ENCODE peak calls at places on chromosomes 16 and 17, in four cellular contexts. R, D, O and M are unnamed samples.

GRCh38 chr17:45282683-45283644 is 21.1 kb upstream of the SPATA32 start:
- DNase-seq in O (no peak), D (no peak), R (no peak), M (no peak)

GRCh38 chr17:29640413-29640812 is 17.7 kb upstream of the CORO6 start:
- DNase-seq in O (peak), R (no peak), D (no peak), M (no peak)

GRCh38 chr16:20803192-20803560 is 3.1 kb downstream of the ERI2 start:
- DNase-seq in R (no peak), D (no peak), O (no peak), M (no peak)

GRCh38 chr17:76237859-76238313 is 2.4 kb downstream of the RNF157 start:
- DNase-seq in D (no peak), O (no peak), R (no peak), M (no peak)

GRCh38 chr16:9119795-9120194 is 28.4 kb downstream of the HAPSTR1 start:
- DNase-seq in O (peak), D (no peak), R (no peak), M (no peak)

GRCh38 chr16:57871457-57871856 is 69.2 kb upstream of the KIFC3 start:
- DNase-seq in D (no peak), R (no peak), O (no peak), M (no peak)

GRCh38 chr16:30068750-30069574 is 3.4 kb downstream of the ALDOA start:
- DNase-seq in O (no peak), D (peak), R (no peak), M (no peak)

GRCh38 chr17:17044846-17045561 is 2.7 kb downstream of the MPRIP start:
- DNase-seq in O (peak), R (peak), D (peak), M (no peak)

GRCh38 chr17:83196973-83197880 is 117.8 kb downstream of the METRNL start:
- DNase-seq in R (no peak), D (peak), O (no peak), M (no peak)

GRCh38 chr16:88710556-88710955 is 4.3 kb downstream of the CTU2 start:
- DNase-seq in D (no peak), O (no peak), R (no peak), M (no peak)

GRCh38 chr16:89093602-89094251 is at the start of gene ACSF3:
- DNase-seq in R (no peak), D (peak), O (peak), M (no peak)

GRCh38 chr17:61396586-61397085 is 3.0 kb upstream of the TBX2 start:
- DNase-seq in D (no peak), R (no peak), O (no peak), M (no peak)

GRCh38 chr17:83053779-83054451 is 25.5 kb upstream of the METRNL start:
- DNase-seq in D (no peak), O (no peak), R (no peak), M (no peak)

GRCh38 chr17:78781339-78782304 is at the start of gene CYTH1:
- DNase-seq in R (peak), D (peak), O (no peak), M (no peak)

GRCh38 chr17:61321344-61321743 is 78.3 kb upstream of the TBX2 start:
- DNase-seq in R (no peak), D (no peak), O (no peak), M (no peak)

GRCh38 chr16:90046122-90046970 is 27.1 kb upstream of the DBNDD1 start:
- DNase-seq in R (peak), D (peak), O (no peak), M (no peak)

GRCh38 chr16:12661656-12662172 is 142.0 kb downstream of the CPPED1 start:
- DNase-seq in D (no peak), R (peak), O (peak), M (no peak)

GRCh38 chr17:40980117-40980516 is 4.0 kb downstream of the KRT40 start:
- DNase-seq in R (no peak), O (no peak), D (no peak), M (no peak)

GRCh38 chr17:81716674-81716996 is 4.6 kb downstream of the SLC25A10 start:
- DNase-seq in D (no peak), R (no peak), O (no peak), M (no peak)

GRCh38 chr17:47999612-48000011 is 28.7 kb downstream of the CDK5RAP3 start:
- DNase-seq in R (no peak), O (no peak), D (no peak), M (no peak)

GRCh38 chr16:64951681-64952080 is 170.2 kb downstream of the CDH11 start:
- DNase-seq in O (no peak), R (no peak), D (no peak), M (no peak)

GRCh38 chr17:32583053-32583452 is 96.3 kb downstream of the CDK5R1 start:
- DNase-seq in D (no peak), O (no peak), R (no peak), M (no peak)

GRCh38 chr16:67529639-67530012 is 997 bp downstream of the RIPOR1 start:
- DNase-seq in R (no peak), D (peak), O (no peak), M (no peak)

GRCh38 chr16:86604436-86605220 is 26.3 kb downstream of the FOXL1 start:
- DNase-seq in O (no peak), D (no peak), R (no peak), M (no peak)

GRCh38 chr17:64109400-64109799 is 20.5 kb downstream of the ERN1 start:
- DNase-seq in O (no peak), R (peak), D (no peak), M (no peak)

GRCh38 chr17:64780096-64781012 is 118.2 kb upstream of the SMURF2 start:
- DNase-seq in R (peak), O (peak), D (no peak), M (no peak)

GRCh38 chr17:74756891-74757290 is 8.5 kb downstream of the NHERF1 start:
- DNase-seq in O (no peak), R (no peak), D (no peak), M (no peak)

GRCh38 chr16:20598832-20599469 is 22.8 kb upstream of the ACSM2B start:
- DNase-seq in D (no peak), O (no peak), R (no peak), M (no peak)

GRCh38 chr17:58913971-58914769 is 158.5 kb downstream of the PPM1E start:
- DNase-seq in D (no peak), R (no peak), O (no peak), M (no peak)

GRCh38 chr17:29345066-29345465 is 45.1 kb upstream of the TAOK1 start:
- DNase-seq in R (no peak), D (no peak), O (no peak), M (no peak)

GRCh38 chr17:80303824-80304223 is 43.2 kb downstream of the RNF213 start:
- DNase-seq in D (no peak), O (no peak), R (no peak), M (no peak)

GRCh38 chr16:48852955-48853354 is 243.0 kb upstream of the N4BP1 start:
- DNase-seq in O (no peak), R (no peak), D (no peak), M (no peak)

GRCh38 chr16:7086842-7087616 is 245.6 kb upstream of the RBFOX1 start:
- DNase-seq in O (peak), D (peak), R (peak), M (no peak)

GRCh38 chr16:15611610-15612009 is 31.3 kb downstream of the MARF1 start:
- DNase-seq in O (no peak), R (no peak), D (no peak), M (no peak)

DNA sequence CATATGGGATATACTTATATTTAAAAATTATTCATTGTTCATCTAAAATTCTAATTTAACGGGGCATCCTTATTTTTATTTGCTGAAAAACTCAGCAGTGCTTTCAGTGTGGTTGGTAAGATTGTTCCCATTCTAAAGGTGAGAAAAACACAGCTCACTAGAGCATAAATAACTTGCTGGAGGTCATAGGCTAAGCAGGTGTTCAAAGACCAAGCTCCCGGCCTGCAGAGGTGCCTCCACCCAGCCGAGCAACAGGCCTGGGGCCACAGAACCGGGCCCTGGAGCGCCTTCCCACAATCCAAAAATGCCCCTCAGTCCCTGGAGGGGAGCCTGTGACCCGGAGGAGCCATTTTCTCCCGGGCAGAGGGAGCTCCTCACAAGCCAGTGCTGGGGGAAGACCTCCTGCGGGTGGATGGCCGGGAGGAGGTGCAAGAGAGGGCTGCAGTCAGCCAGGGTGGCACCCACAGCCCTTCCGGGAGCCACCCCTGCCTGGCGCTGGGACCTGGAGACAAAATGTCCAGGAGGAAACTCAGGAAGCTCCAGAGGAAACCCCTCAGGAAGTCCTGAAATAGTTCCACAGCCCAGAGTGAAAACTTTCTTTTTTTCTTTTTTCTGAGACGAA is 14.7 kb downstream of the ABR start:
- DNase-seq in R (no peak), O (peak), D (no peak), M (no peak)
- TF ChIP-seq CTCF in R (no peak), O (peak), D (no peak), M (no peak)

DNA sequence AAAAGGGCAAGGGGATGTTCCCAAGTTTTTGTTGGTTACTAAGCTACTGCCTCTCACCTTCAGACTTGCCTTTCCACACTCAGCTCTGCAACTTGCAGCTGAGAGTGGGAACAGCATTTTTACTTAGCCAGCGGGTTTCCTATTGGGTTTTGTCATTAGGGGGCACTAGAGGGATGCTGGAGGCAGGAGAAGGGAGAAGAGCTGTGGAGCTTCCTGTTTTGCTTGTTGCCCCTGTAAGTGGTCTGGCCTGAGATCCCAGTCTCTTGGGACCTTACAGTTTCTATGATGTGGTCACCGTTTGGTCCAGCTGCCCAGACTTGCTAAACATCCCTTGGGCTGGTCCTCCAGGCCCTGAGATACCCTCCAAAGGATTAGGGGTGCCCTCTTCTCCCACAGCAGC is 209.6 kb upstream of the NLRP1 start:
- DNase-seq in D (no peak), R (peak), O (no peak), M (no peak)
- TF ChIP-seq CTCF in D (no peak), R (peak), O (no peak), M (peak)

GRCh38 chr17:4733073-4733531 is 1.9 kb downstream of the MED11 start:
- DNase-seq in R (no peak), D (no peak), O (no peak), M (no peak)
- TF ChIP-seq CTCF in R (peak), D (no peak), O (peak), M (no peak)

GRCh38 chr16:27642753-27643152 is 92.8 kb downstream of the KATNIP start:
- DNase-seq in R (peak), D (no peak), O (no peak), M (no peak)
- TF ChIP-seq CTCF in R (peak), D (peak), O (peak), M (no peak)

GRCh38 chr16:70438325-70438982 is 446 bp downstream of the ST3GAL2 start:
- DNase-seq in D (peak), R (no peak), O (no peak), M (no peak)
- TF ChIP-seq CTCF in D (no peak), R (no peak), O (no peak), M (no peak)

DNA sequence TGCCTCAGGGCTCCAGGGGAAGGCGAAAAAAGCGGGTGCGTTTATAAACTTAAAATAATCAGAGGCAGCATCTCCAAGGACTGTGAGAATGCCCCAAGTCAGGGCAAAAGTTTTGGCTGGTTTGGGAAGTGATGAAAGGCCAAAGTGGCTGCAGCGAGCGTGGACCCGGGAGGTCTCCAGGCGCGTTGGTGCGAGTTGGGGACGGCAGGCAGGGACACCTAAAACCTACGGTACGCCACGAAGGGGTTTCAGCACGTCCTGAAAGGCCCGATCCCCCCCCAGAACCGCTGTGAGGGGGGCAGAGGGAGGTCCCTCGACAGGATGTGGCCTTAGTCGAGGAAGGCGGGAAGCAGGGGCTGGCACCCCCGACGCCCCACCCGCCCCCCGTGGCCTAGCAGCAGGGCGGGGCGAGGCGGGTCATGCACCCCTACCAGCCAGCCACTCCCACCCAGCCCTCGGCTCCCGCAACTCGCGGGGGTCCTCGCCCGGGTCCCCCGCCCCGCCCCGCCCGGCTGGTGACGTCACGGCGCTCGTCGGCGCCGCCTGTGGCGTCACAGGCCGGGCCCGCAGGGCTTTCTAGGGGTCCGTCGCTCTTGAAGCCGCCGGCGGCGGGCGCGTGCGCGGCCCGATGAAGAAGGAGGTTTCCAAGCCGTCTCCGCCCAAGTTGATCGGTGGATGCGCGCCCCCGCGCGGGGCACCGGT is at the start of gene MYCBPAP:
- DNase-seq in R (peak), D (peak), O (peak), M (no peak)
- TF ChIP-seq CTCF in R (peak), D (no peak), O (peak), M (no peak)